ENCODE peak calls at places on chromosomes 3 and 15, in seven cellular contexts. D, Y, Z, H, L, S and B are unnamed samples.

GRCh38 chr15:89462198-89462912 is 34.0 kb downstream of the RHCG start:
- DNase-seq in S (no peak), D (no peak), Z (peak), Y (no peak), H (no peak), L (no peak), B (no peak)

GRCh38 chr3:192935441-192935840 is 17.8 kb upstream of the MB21D2 start:
- DNase-seq in Y (no peak), L (no peak), S (no peak), D (no peak), H (no peak), Z (no peak), B (no peak)

GRCh38 chr3:126960604-126960995 is 22.3 kb upstream of the PLXNA1 start:
- DNase-seq in D (peak), Z (no peak), Y (no peak), L (no peak), S (no peak), H (no peak), B (no peak)

GRCh38 chr3:191499307-191500125 is 38.6 kb downstream of the PYDC2 start:
- DNase-seq in Z (peak), L (no peak), D (peak), H (no peak), S (no peak), Y (no peak), B (peak)

GRCh38 chr3:908839-909238 is 184.0 kb upstream of the CNTN6 start:
- DNase-seq in S (no peak), Y (no peak), L (no peak), Z (peak), H (no peak), D (no peak), B (no peak)

GRCh38 chr15:69337133-69337532 is 38.4 kb downstream of the PAQR5 start:
- DNase-seq in Y (no peak), S (no peak), L (no peak), D (no peak), Z (no peak), H (no peak), B (no peak)

GRCh38 chr15:56491110-56491722 is 26.3 kb upstream of the MNS1 start:
- DNase-seq in Z (peak), Y (peak), L (peak), D (no peak), S (peak), H (no peak), B (peak)

GRCh38 chr3:157261000-157261399 is 101.1 kb upstream of the CCNL1 start:
- DNase-seq in D (no peak), S (peak), L (no peak), Y (no peak), Z (no peak), H (no peak), B (no peak)

GRCh38 chr3:186453531-186453930 is 90.6 kb downstream of the CRYGS start:
- DNase-seq in D (no peak), Y (no peak), L (no peak), Z (no peak), H (no peak), S (no peak), B (no peak)

GRCh38 chr3:29587340-29587739 is 306.5 kb downstream of the RBMS3 start:
- DNase-seq in D (no peak), H (no peak), Z (no peak), S (no peak), Y (no peak), L (no peak), B (no peak)

GRCh38 chr3:25468866-25469319 is 40.8 kb downstream of the RARB start:
- DNase-seq in S (peak), Z (peak), H (no peak), L (no peak), Y (no peak), D (peak), B (no peak)

GRCh38 chr15:30649952-30650929 is 24.3 kb downstream of the ARHGAP11B start:
- DNase-seq in Z (no peak), Y (peak), D (no peak), S (no peak), L (peak), H (no peak), B (no peak)

GRCh38 chr15:59438891-59439290 is 905 bp downstream of the FAM81A start:
- DNase-seq in H (no peak), Z (no peak), S (no peak), L (no peak), Y (no peak), D (peak), B (no peak)

GRCh38 chr3:39158138-39158715 is 4.8 kb upstream of the CSRNP1 start:
- DNase-seq in D (no peak), H (no peak), L (no peak), Y (no peak), Z (no peak), S (no peak), B (no peak)

GRCh38 chr15:52256930-52257733 is 38.5 kb downstream of the MYO5C start:
- DNase-seq in S (no peak), L (no peak), Y (no peak), D (no peak), Z (peak), H (no peak), B (no peak)

GRCh38 chr3:8201886-8202285 is 299.7 kb upstream of the LMCD1 start:
- DNase-seq in Y (no peak), S (no peak), H (no peak), D (no peak), Z (no peak), L (no peak), B (no peak)

GRCh38 chr3:142000341-142000870 is 124.0 kb downstream of the ATP1B3 start:
- DNase-seq in Y (no peak), S (no peak), H (no peak), Z (no peak), L (no peak), D (no peak), B (no peak)

GRCh38 chr3:176964656-176965055 is 232.6 kb downstream of the TBL1XR1 start:
- DNase-seq in D (no peak), L (no peak), Y (no peak), S (no peak), H (no peak), Z (no peak), B (no peak)

GRCh38 chr15:39195988-39196486 is 384.8 kb upstream of the THBS1 start:
- DNase-seq in Z (no peak), L (no peak), D (no peak), H (no peak), S (peak), Y (no peak), B (no peak)

GRCh38 chr3:72816843-72817485 is 31.3 kb downstream of the SHQ1 start:
- DNase-seq in H (no peak), Y (no peak), S (no peak), D (no peak), L (no peak), Z (no peak), B (no peak)

GRCh38 chr3:51388286-51389029 is 2.6 kb upstream of the RBM15B start:
- DNase-seq in H (peak), D (no peak), Z (peak), Y (no peak), L (no peak), S (no peak), B (peak)

GRCh38 chr3:171277456-171278406 is 182.5 kb downstream of the TNIK start:
- DNase-seq in H (no peak), L (no peak), Z (peak), S (no peak), D (no peak), Y (no peak), B (no peak)

GRCh38 chr15:91801836-91802534 is 51.5 kb upstream of the SLCO3A1 start:
- DNase-seq in S (no peak), Z (no peak), D (no peak), Y (no peak), H (no peak), L (no peak), B (no peak)

GRCh38 chr3:109346099-109346498 is 8.8 kb upstream of the DPPA4 start:
- DNase-seq in Y (no peak), Z (peak), L (no peak), D (no peak), S (no peak), H (no peak), B (no peak)

GRCh38 chr3:182568756-182569155 is 224.5 kb upstream of the ATP11B start:
- DNase-seq in Y (no peak), L (no peak), H (no peak), Z (no peak), S (no peak), D (no peak), B (no peak)

GRCh38 chr3:151561878-151562277 is 101.0 kb upstream of the IGSF10 start:
- DNase-seq in D (no peak), H (no peak), Z (no peak), L (no peak), S (no peak), Y (no peak), B (no peak)

GRCh38 chr15:67691450-67691849 is 133.9 kb upstream of the SKOR1 start:
- DNase-seq in H (no peak), Z (peak), S (no peak), Y (no peak), D (no peak), L (no peak), B (no peak)

GRCh38 chr3:58993547-58993946 is 56.3 kb downstream of the CFAP20DC start:
- DNase-seq in S (no peak), D (no peak), L (no peak), H (no peak), Y (no peak), Z (no peak), B (no peak)

GRCh38 chr3:177195242-177195940 is 1.9 kb downstream of the TBL1XR1 start:
- DNase-seq in D (no peak), L (no peak), Y (no peak), S (no peak), Z (peak), H (no peak), B (no peak)

GRCh38 chr3:54342676-54343075 is 220.3 kb downstream of the CACNA2D3 start:
- DNase-seq in S (no peak), D (peak), Z (no peak), Y (no peak), H (no peak), L (no peak), B (peak)

GRCh38 chr3:196619213-196619612 is 20.3 kb upstream of the NRROS start:
- DNase-seq in Y (no peak), Z (no peak), D (no peak), S (no peak), L (no peak), H (no peak), B (no peak)

GRCh38 chr3:133915685-133916639 is 20.3 kb upstream of the RAB6B start:
- DNase-seq in L (no peak), Z (no peak), H (no peak), D (no peak), Y (no peak), S (no peak), B (no peak)

GRCh38 chr15:71276355-71276665 is 161.0 kb downstream of the THSD4 start:
- DNase-seq in L (no peak), Y (no peak), Z (no peak), S (no peak), H (no peak), D (no peak), B (no peak)
- TF ChIP-seq POLR2AphosphoS5 in L (no peak), Y (no peak), Z (no peak), S (no peak), H (no peak), D (no peak), B (no peak)

GRCh38 chr3:128480717-128481437 is 12.1 kb downstream of the GATA2 start:
- DNase-seq in L (no peak), Z (no peak), D (peak), S (no peak), Y (no peak), H (no peak), B (no peak)

GRCh38 chr3:128483657-128484403 is 9.2 kb downstream of the GATA2 start:
- DNase-seq in Y (no peak), L (no peak), H (no peak), D (peak), S (no peak), Z (peak), B (no peak)

GRCh38 chr3:128481438-128481942 is 11.5 kb downstream of the GATA2 start:
- DNase-seq in H (no peak), L (no peak), Z (no peak), D (peak), Y (no peak), S (no peak), B (no peak)

GRCh38 chr3:128482857-128483656 is 9.9 kb downstream of the GATA2 start:
- DNase-seq in D (no peak), L (no peak), Z (peak), H (no peak), S (no peak), Y (no peak), B (no peak)

GRCh38 chr3:128482175-128482856 is 10.7 kb downstream of the GATA2 start:
- DNase-seq in D (no peak), Z (no peak), S (no peak), H (no peak), Y (no peak), L (no peak), B (no peak)
- TF ChIP-seq POLR2AphosphoS5 in D (no peak), Z (no peak), S (no peak), H (no peak), Y (no peak), L (no peak), B (no peak)

GRCh38 chr3:43707998-43708397 is 17.3 kb downstream of the ABHD5 start:
- DNase-seq in S (no peak), H (no peak), L (no peak), Z (no peak), D (no peak), Y (no peak), B (no peak)
- TF ChIP-seq POLR2AphosphoS5 in S (no peak), H (no peak), L (no peak), Z (no peak), D (no peak), Y (no peak), B (peak)

GRCh38 chr15:40925495-40925862 is 3.7 kb upstream of the DLL4 start:
- DNase-seq in D (no peak), S (no peak), L (no peak), Y (no peak), Z (peak), H (no peak), B (no peak)

GRCh38 chr15:40928351-40928974 is 677 bp upstream of the DLL4 start:
- DNase-seq in L (no peak), H (no peak), Z (peak), S (no peak), Y (no peak), D (peak), B (no peak)

GRCh38 chr15:40927497-40928346 is 1.4 kb upstream of the DLL4 start:
- DNase-seq in H (no peak), S (no peak), L (no peak), Z (peak), D (peak), Y (no peak), B (no peak)

GRCh38 chr15:40926659-40927496 is 2.3 kb upstream of the DLL4 start:
- DNase-seq in S (no peak), L (no peak), D (peak), H (no peak), Y (no peak), Z (peak), B (no peak)

GRCh38 chr15:40925863-40926658 is 3.1 kb upstream of the DLL4 start:
- DNase-seq in L (no peak), S (no peak), Y (no peak), H (no peak), Z (peak), D (peak), B (no peak)
- TF ChIP-seq POLR2AphosphoS5 in L (no peak), S (no peak), Y (no peak), H (no peak), Z (no peak), D (no peak), B (no peak)

DNA sequence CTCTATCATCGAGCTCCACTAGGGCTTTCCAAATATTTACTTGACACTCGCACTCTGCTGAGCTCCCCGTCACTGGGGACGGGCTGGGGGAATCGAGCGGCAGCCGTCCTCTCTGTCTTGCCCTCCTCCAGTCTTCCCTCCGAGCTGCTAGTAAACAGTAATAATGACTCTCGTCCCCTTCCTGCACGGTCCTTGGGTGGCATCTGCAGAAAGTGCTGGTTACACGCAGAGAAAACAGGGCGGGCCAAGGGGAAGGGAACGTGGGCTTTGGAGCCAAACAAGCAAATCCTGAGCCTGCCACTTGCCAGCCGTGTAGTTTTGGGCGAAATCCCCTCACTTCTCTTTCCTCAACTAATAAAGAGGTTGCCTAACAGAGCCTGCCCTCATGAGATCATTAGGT is 96.6 kb downstream of the LRIG1 start:
- DNase-seq in L (no peak), Z (no peak), Y (no peak), S (no peak), D (no peak), H (no peak), B (no peak)
- TF ChIP-seq POLR2AphosphoS5 in L (no peak), Z (no peak), Y (no peak), S (no peak), D (no peak), H (no peak), B (no peak)

GRCh38 chr15:99105516-99106341 is 849 bp downstream of the SYNM start:
- DNase-seq in S (no peak), Z (peak), L (no peak), H (no peak), D (peak), Y (peak), B (peak)
- TF ChIP-seq POLR2AphosphoS5 in S (no peak), Z (no peak), L (no peak), H (no peak), D (no peak), Y (no peak), B (peak)